ENCODE peak calls at places on chromosome 15, in six cellular contexts. P, Z, M, V, C and J are unnamed samples.

GRCh38 chr15:87349181-87349580 is 907.4 kb downstream of the NTRK3 start:
- DNase-seq in Z (no peak), P (no peak), C (no peak), M (no peak), V (peak), J (no peak)

GRCh38 chr15:30954674-30955073 is 36.8 kb downstream of the MTMR10 start:
- DNase-seq in M (no peak), V (peak), Z (no peak), P (no peak), C (no peak), J (no peak)

GRCh38 chr15:90412356-90413194 is 24.5 kb downstream of the IQGAP1 start:
- DNase-seq in C (peak), V (peak), Z (no peak), P (no peak), M (no peak), J (no peak)

GRCh38 chr15:24761704-24762302 is 86.2 kb downstream of the NPAP1 start:
- DNase-seq in P (no peak), V (no peak), M (no peak), C (peak), Z (no peak), J (peak)

GRCh38 chr15:32676095-32676643 is 34.7 kb downstream of the SCG5 start:
- DNase-seq in Z (no peak), M (no peak), V (no peak), C (no peak), P (no peak), J (no peak)

GRCh38 chr15:43515731-43516130 is 1.7 kb upstream of the MAP1A start:
- DNase-seq in C (no peak), V (no peak), M (no peak), Z (no peak), P (no peak), J (no peak)

GRCh38 chr15:55741592-55742497 is 1.1 kb downstream of the PRTG start:
- DNase-seq in Z (no peak), P (peak), M (no peak), V (peak), C (no peak), J (no peak)

GRCh38 chr15:51737538-51738305 is at the start of gene LYSMD2:
- DNase-seq in Z (peak), P (peak), V (peak), C (peak), M (peak), J (no peak)

GRCh38 chr15:67601008-67601620 is 58.6 kb downstream of the MAP2K5 start:
- DNase-seq in C (no peak), P (no peak), Z (no peak), V (peak), M (no peak), J (no peak)

GRCh38 chr15:85582719-85583089 is 202.3 kb downstream of the AKAP13 start:
- DNase-seq in C (peak), V (no peak), M (no peak), P (peak), Z (no peak), J (no peak)

GRCh38 chr15:29440541-29440940 is 170.9 kb upstream of the NSMCE3 start:
- DNase-seq in C (no peak), V (no peak), M (no peak), Z (no peak), P (no peak), J (no peak)

GRCh38 chr15:45372032-45372995 is 6.0 kb downstream of the GATM start:
- DNase-seq in V (no peak), Z (no peak), M (no peak), C (peak), P (no peak), J (peak)

GRCh38 chr15:41950505-41950904 is 21.9 kb downstream of the EHD4 start:
- DNase-seq in C (no peak), V (no peak), M (no peak), Z (no peak), P (no peak), J (no peak)

GRCh38 chr15:78875107-78875914 is 2.6 kb downstream of the MORF4L1 start:
- DNase-seq in P (no peak), Z (no peak), M (no peak), C (no peak), V (no peak), J (no peak)

GRCh38 chr15:87508086-87508485 is 748.5 kb downstream of the NTRK3 start:
- DNase-seq in C (no peak), V (no peak), P (no peak), Z (no peak), M (no peak), J (no peak)

GRCh38 chr15:57344282-57344681 is 32.0 kb upstream of the CGNL1 start:
- DNase-seq in C (no peak), V (no peak), P (no peak), Z (no peak), M (no peak), J (no peak)

GRCh38 chr15:64763462-64763861 is 11.9 kb downstream of the RBPMS2 start:
- DNase-seq in Z (no peak), P (no peak), M (no peak), C (no peak), V (no peak), J (no peak)

GRCh38 chr15:58546635-58547627 is 115.1 kb downstream of the LIPC start:
- DNase-seq in M (no peak), Z (no peak), P (no peak), C (no peak), V (peak), J (no peak)

GRCh38 chr15:63668601-63669000 is 71.4 kb downstream of the FBXL22 start:
- DNase-seq in P (no peak), C (no peak), Z (no peak), V (no peak), M (no peak), J (no peak)

GRCh38 chr15:28786521-28786920 is 61.9 kb downstream of the GOLGA6L7 start:
- DNase-seq in M (no peak), Z (no peak), V (no peak), C (no peak), P (no peak), J (no peak)

GRCh38 chr15:73724211-73724610 is 28.9 kb downstream of the INSYN1 start:
- DNase-seq in M (no peak), Z (no peak), P (no peak), C (no peak), V (no peak), J (no peak)

GRCh38 chr15:52368402-52368801 is 72.8 kb upstream of the MYO5C start:
- DNase-seq in M (no peak), Z (no peak), P (no peak), C (no peak), V (no peak), J (no peak)

GRCh38 chr15:65115086-65115485 is at the start of gene UBAP1L:
- DNase-seq in Z (no peak), C (no peak), V (no peak), P (no peak), M (no peak), J (peak)